ENCODE peak calls at places on chromosomes 12 and 14, in ten cellular contexts. One of them, this sample, is unnamed. For H3K4me1, the result is how much of the 10 kb centered on the place peaks cover.

GRCh38 chr12:69630191-69630590 is 19.5 kb upstream of the LRRC10 start:
- DNase-seq in adrenal gland: no peak
- DNase-seq in A549: peak
- DNase-seq in right cardiac atrium: no peak
- DNase-seq in heart left ventricle: no peak
- DNase-seq in lower lobe of right lung: no peak
- DNase-seq in CD8-positive, alpha-beta memory T cell: no peak
- DNase-seq in right lobe of liver: no peak
- DNase-seq in lung: no peak
- DNase-seq in neural progenitor cell: no peak
- DNase-seq in this sample: no peak

GRCh38 chr14:53055003-53055402 is 98.1 kb downstream of the DDHD1 start:
- DNase-seq in adrenal gland: no peak
- DNase-seq in A549: peak
- DNase-seq in right cardiac atrium: no peak
- DNase-seq in heart left ventricle: no peak
- DNase-seq in lower lobe of right lung: no peak
- DNase-seq in CD8-positive, alpha-beta memory T cell: peak
- DNase-seq in right lobe of liver: no peak
- DNase-seq in lung: no peak
- DNase-seq in neural progenitor cell: peak
- DNase-seq in this sample: no peak

GRCh38 chr14:23428686-23429495 is 6.6 kb downstream of the MYH7 start:
- DNase-seq in adrenal gland: no peak
- DNase-seq in A549: no peak
- DNase-seq in right cardiac atrium: no peak
- DNase-seq in heart left ventricle: peak
- DNase-seq in lower lobe of right lung: no peak
- DNase-seq in CD8-positive, alpha-beta memory T cell: no peak
- DNase-seq in right lobe of liver: no peak
- DNase-seq in lung: no peak
- DNase-seq in neural progenitor cell: no peak
- DNase-seq in this sample: no peak

GRCh38 chr14:54603362-54603761 is 36.4 kb downstream of the SAMD4A start:
- DNase-seq in adrenal gland: no peak
- DNase-seq in A549: no peak
- DNase-seq in right cardiac atrium: no peak
- DNase-seq in heart left ventricle: no peak
- DNase-seq in lower lobe of right lung: no peak
- DNase-seq in CD8-positive, alpha-beta memory T cell: no peak
- DNase-seq in right lobe of liver: no peak
- DNase-seq in lung: no peak
- DNase-seq in neural progenitor cell: no peak
- DNase-seq in this sample: no peak

GRCh38 chr14:61466249-61466904 is 145.0 kb downstream of the PRKCH start:
- DNase-seq in adrenal gland: peak
- DNase-seq in A549: peak
- DNase-seq in right cardiac atrium: peak
- DNase-seq in heart left ventricle: peak
- DNase-seq in lower lobe of right lung: no peak
- DNase-seq in CD8-positive, alpha-beta memory T cell: no peak
- DNase-seq in right lobe of liver: no peak
- DNase-seq in lung: peak
- DNase-seq in neural progenitor cell: peak
- DNase-seq in this sample: peak

GRCh38 chr12:45379261-45379660 is 163.4 kb downstream of the ANO6 start:
- DNase-seq in adrenal gland: no peak
- DNase-seq in A549: peak
- DNase-seq in right cardiac atrium: no peak
- DNase-seq in heart left ventricle: no peak
- DNase-seq in lower lobe of right lung: no peak
- DNase-seq in CD8-positive, alpha-beta memory T cell: no peak
- DNase-seq in right lobe of liver: no peak
- DNase-seq in lung: no peak
- DNase-seq in neural progenitor cell: no peak
- DNase-seq in this sample: no peak

GRCh38 chr14:23548351-23549318 is 2.9 kb downstream of the ZFHX2 start:
- DNase-seq in adrenal gland: no peak
- DNase-seq in A549: no peak
- DNase-seq in right cardiac atrium: no peak
- DNase-seq in heart left ventricle: no peak
- DNase-seq in lower lobe of right lung: no peak
- DNase-seq in CD8-positive, alpha-beta memory T cell: no peak
- DNase-seq in right lobe of liver: no peak
- DNase-seq in lung: no peak
- DNase-seq in neural progenitor cell: peak
- DNase-seq in this sample: no peak

GRCh38 chr12:53298154-53298553 is 1.3 kb upstream of the MYG1 start:
- DNase-seq in adrenal gland: no peak
- DNase-seq in A549: no peak
- DNase-seq in right cardiac atrium: no peak
- DNase-seq in heart left ventricle: no peak
- DNase-seq in lower lobe of right lung: no peak
- DNase-seq in CD8-positive, alpha-beta memory T cell: no peak
- DNase-seq in right lobe of liver: no peak
- DNase-seq in lung: no peak
- DNase-seq in neural progenitor cell: no peak
- DNase-seq in this sample: no peak

GRCh38 chr12:58413794-58414193 is 472.4 kb downstream of the ATP23 start:
- DNase-seq in adrenal gland: no peak
- DNase-seq in A549: peak
- DNase-seq in right cardiac atrium: no peak
- DNase-seq in heart left ventricle: no peak
- DNase-seq in lower lobe of right lung: no peak
- DNase-seq in CD8-positive, alpha-beta memory T cell: no peak
- DNase-seq in right lobe of liver: no peak
- DNase-seq in lung: no peak
- DNase-seq in neural progenitor cell: no peak
- DNase-seq in this sample: no peak

GRCh38 chr14:20809917-20810316 is 7.3 kb upstream of the RNASE1 start:
- DNase-seq in adrenal gland: no peak
- DNase-seq in A549: no peak
- DNase-seq in right cardiac atrium: no peak
- DNase-seq in heart left ventricle: no peak
- DNase-seq in lower lobe of right lung: no peak
- DNase-seq in CD8-positive, alpha-beta memory T cell: no peak
- DNase-seq in right lobe of liver: no peak
- DNase-seq in lung: no peak
- DNase-seq in neural progenitor cell: no peak
- DNase-seq in this sample: no peak

DNA sequence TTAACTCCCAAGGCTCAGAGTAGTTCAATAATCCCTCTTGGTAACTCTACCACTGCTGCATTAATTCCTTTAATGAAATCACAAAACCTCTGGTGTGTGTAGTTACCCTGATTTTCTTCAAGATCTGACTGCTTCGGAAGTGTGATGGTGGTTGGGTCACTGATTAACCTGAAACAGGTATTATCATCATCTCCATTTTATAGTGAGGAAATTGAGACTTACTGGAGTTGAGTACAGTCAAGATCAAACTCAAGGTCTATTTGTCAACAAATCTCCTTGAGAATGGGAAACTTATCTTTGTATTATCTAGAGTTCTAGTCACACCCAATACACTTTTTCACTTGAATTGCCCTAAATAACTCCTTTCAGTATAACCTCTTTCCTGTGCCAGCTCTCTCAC is 233.5 kb downstream of the BTG1 start:
- DNase-seq in adrenal gland: no peak
- DNase-seq in A549: no peak
- DNase-seq in right cardiac atrium: no peak
- DNase-seq in heart left ventricle: no peak
- DNase-seq in lower lobe of right lung: no peak
- DNase-seq in CD8-positive, alpha-beta memory T cell: no peak
- DNase-seq in right lobe of liver: no peak
- DNase-seq in lung: no peak
- DNase-seq in neural progenitor cell: no peak
- DNase-seq in this sample: no peak
- H3K4me1 ChIP-seq in adrenal gland: under half
- H3K4me1 ChIP-seq in A549: under half
- H3K4me1 ChIP-seq in right cardiac atrium: under half
- H3K4me1 ChIP-seq in heart left ventricle: under half
- H3K4me1 ChIP-seq in lower lobe of right lung: under half
- H3K4me1 ChIP-seq in CD8-positive, alpha-beta memory T cell: under half
- H3K4me1 ChIP-seq in right lobe of liver: under half
- H3K4me1 ChIP-seq in lung: under half
- H3K4me1 ChIP-seq in neural progenitor cell: under half
- H3K4me1 ChIP-seq in this sample: under half

GRCh38 chr12:14387472-14387871 is 22.0 kb downstream of the ATF7IP start:
- DNase-seq in adrenal gland: no peak
- DNase-seq in A549: no peak
- DNase-seq in right cardiac atrium: no peak
- DNase-seq in heart left ventricle: no peak
- DNase-seq in lower lobe of right lung: no peak
- DNase-seq in CD8-positive, alpha-beta memory T cell: no peak
- DNase-seq in right lobe of liver: no peak
- DNase-seq in lung: no peak
- DNase-seq in neural progenitor cell: no peak
- DNase-seq in this sample: no peak

GRCh38 chr12:14393736-14394135 is 28.3 kb downstream of the ATF7IP start:
- DNase-seq in adrenal gland: no peak
- DNase-seq in A549: no peak
- DNase-seq in right cardiac atrium: no peak
- DNase-seq in heart left ventricle: no peak
- DNase-seq in lower lobe of right lung: no peak
- DNase-seq in CD8-positive, alpha-beta memory T cell: no peak
- DNase-seq in right lobe of liver: no peak
- DNase-seq in lung: no peak
- DNase-seq in neural progenitor cell: no peak
- DNase-seq in this sample: no peak

GRCh38 chr12:14390885-14391530 is 25.5 kb downstream of the ATF7IP start:
- DNase-seq in adrenal gland: no peak
- DNase-seq in A549: no peak
- DNase-seq in right cardiac atrium: no peak
- DNase-seq in heart left ventricle: no peak
- DNase-seq in lower lobe of right lung: no peak
- DNase-seq in CD8-positive, alpha-beta memory T cell: peak
- DNase-seq in right lobe of liver: no peak
- DNase-seq in lung: no peak
- DNase-seq in neural progenitor cell: no peak
- DNase-seq in this sample: no peak

GRCh38 chr12:14394317-14395058 is 29.0 kb downstream of the ATF7IP start:
- DNase-seq in adrenal gland: peak
- DNase-seq in A549: peak
- DNase-seq in right cardiac atrium: no peak
- DNase-seq in heart left ventricle: no peak
- DNase-seq in lower lobe of right lung: no peak
- DNase-seq in CD8-positive, alpha-beta memory T cell: peak
- DNase-seq in right lobe of liver: no peak
- DNase-seq in lung: no peak
- DNase-seq in neural progenitor cell: peak
- DNase-seq in this sample: no peak

DNA sequence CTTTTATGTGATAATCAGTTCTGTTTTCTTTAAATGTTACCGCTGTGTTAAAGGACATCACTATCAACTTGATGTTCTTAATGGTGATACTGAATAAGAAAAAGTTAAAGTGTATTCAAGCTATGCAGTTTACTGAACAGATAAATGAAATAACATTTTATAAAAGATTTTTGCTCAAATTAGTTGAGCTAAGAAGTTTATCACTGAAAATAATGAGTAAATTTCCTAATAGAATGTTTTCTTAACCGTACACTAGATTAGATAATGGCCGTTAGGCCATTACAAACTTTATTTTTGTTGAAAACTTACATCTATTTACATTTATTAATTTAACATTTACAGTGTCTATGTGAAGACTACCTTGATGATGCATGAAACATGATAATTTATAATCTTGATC is 25.0 kb downstream of the ATF7IP start:
- DNase-seq in adrenal gland: no peak
- DNase-seq in A549: no peak
- DNase-seq in right cardiac atrium: no peak
- DNase-seq in heart left ventricle: no peak
- DNase-seq in lower lobe of right lung: no peak
- DNase-seq in CD8-positive, alpha-beta memory T cell: no peak
- DNase-seq in right lobe of liver: no peak
- DNase-seq in lung: no peak
- DNase-seq in neural progenitor cell: no peak
- DNase-seq in this sample: no peak
- H3K4me3 ChIP-seq in adrenal gland: no peak
- H3K4me3 ChIP-seq in A549: no peak
- H3K4me3 ChIP-seq in right cardiac atrium: no peak
- H3K4me3 ChIP-seq in heart left ventricle: no peak
- H3K4me3 ChIP-seq in lower lobe of right lung: no peak
- H3K4me3 ChIP-seq in CD8-positive, alpha-beta memory T cell: no peak
- H3K4me3 ChIP-seq in right lobe of liver: no peak
- H3K4me3 ChIP-seq in lung: no peak
- H3K4me3 ChIP-seq in neural progenitor cell: no peak
- H3K4me3 ChIP-seq in this sample: no peak

GRCh38 chr12:11810962-11811361 is 161.5 kb downstream of the ETV6 start:
- DNase-seq in adrenal gland: no peak
- DNase-seq in A549: no peak
- DNase-seq in right cardiac atrium: no peak
- DNase-seq in heart left ventricle: no peak
- DNase-seq in lower lobe of right lung: no peak
- DNase-seq in CD8-positive, alpha-beta memory T cell: no peak
- DNase-seq in right lobe of liver: no peak
- DNase-seq in lung: no peak
- DNase-seq in neural progenitor cell: no peak
- DNase-seq in this sample: no peak

GRCh38 chr12:11813422-11813813 is 163.9 kb downstream of the ETV6 start:
- DNase-seq in adrenal gland: no peak
- DNase-seq in A549: no peak
- DNase-seq in right cardiac atrium: no peak
- DNase-seq in heart left ventricle: no peak
- DNase-seq in lower lobe of right lung: no peak
- DNase-seq in CD8-positive, alpha-beta memory T cell: no peak
- DNase-seq in right lobe of liver: no peak
- DNase-seq in lung: no peak
- DNase-seq in neural progenitor cell: peak
- DNase-seq in this sample: no peak

GRCh38 chr12:11814362-11814761 is 164.9 kb downstream of the ETV6 start:
- DNase-seq in adrenal gland: peak
- DNase-seq in A549: no peak
- DNase-seq in right cardiac atrium: no peak
- DNase-seq in heart left ventricle: no peak
- DNase-seq in lower lobe of right lung: no peak
- DNase-seq in CD8-positive, alpha-beta memory T cell: no peak
- DNase-seq in right lobe of liver: no peak
- DNase-seq in lung: no peak
- DNase-seq in neural progenitor cell: no peak
- DNase-seq in this sample: no peak

GRCh38 chr12:11815397-11815796 is 165.9 kb downstream of the ETV6 start:
- DNase-seq in adrenal gland: no peak
- DNase-seq in A549: no peak
- DNase-seq in right cardiac atrium: no peak
- DNase-seq in heart left ventricle: no peak
- DNase-seq in lower lobe of right lung: no peak
- DNase-seq in CD8-positive, alpha-beta memory T cell: no peak
- DNase-seq in right lobe of liver: no peak
- DNase-seq in lung: no peak
- DNase-seq in neural progenitor cell: no peak
- DNase-seq in this sample: no peak

GRCh38 chr12:11812558-11813421 is 163.3 kb downstream of the ETV6 start:
- DNase-seq in adrenal gland: peak
- DNase-seq in A549: no peak
- DNase-seq in right cardiac atrium: peak
- DNase-seq in heart left ventricle: peak
- DNase-seq in lower lobe of right lung: no peak
- DNase-seq in CD8-positive, alpha-beta memory T cell: no peak
- DNase-seq in right lobe of liver: no peak
- DNase-seq in lung: no peak
- DNase-seq in neural progenitor cell: peak
- DNase-seq in this sample: peak
- H3K4me1 ChIP-seq in adrenal gland: under half
- H3K4me1 ChIP-seq in A549: under half
- H3K4me1 ChIP-seq in right cardiac atrium: under half
- H3K4me1 ChIP-seq in heart left ventricle: half or more
- H3K4me1 ChIP-seq in lower lobe of right lung: under half
- H3K4me1 ChIP-seq in CD8-positive, alpha-beta memory T cell: under half
- H3K4me1 ChIP-seq in right lobe of liver: under half
- H3K4me1 ChIP-seq in lung: under half
- H3K4me1 ChIP-seq in neural progenitor cell: under half
- H3K4me1 ChIP-seq in this sample: half or more

GRCh38 chr12:50271724-50272247 is 11.5 kb downstream of the LIMA1 start:
- DNase-seq in adrenal gland: no peak
- DNase-seq in A549: no peak
- DNase-seq in right cardiac atrium: no peak
- DNase-seq in heart left ventricle: no peak
- DNase-seq in lower lobe of right lung: no peak
- DNase-seq in CD8-positive, alpha-beta memory T cell: no peak
- DNase-seq in right lobe of liver: no peak
- DNase-seq in lung: no peak
- DNase-seq in neural progenitor cell: no peak
- DNase-seq in this sample: no peak
- H3K4me3 ChIP-seq in adrenal gland: no peak
- H3K4me3 ChIP-seq in A549: no peak
- H3K4me3 ChIP-seq in right cardiac atrium: peak
- H3K4me3 ChIP-seq in heart left ventricle: peak
- H3K4me3 ChIP-seq in lower lobe of right lung: peak
- H3K4me3 ChIP-seq in CD8-positive, alpha-beta memory T cell: no peak
- H3K4me3 ChIP-seq in right lobe of liver: peak
- H3K4me3 ChIP-seq in lung: no peak
- H3K4me3 ChIP-seq in neural progenitor cell: no peak
- H3K4me3 ChIP-seq in this sample: peak

This sample was measured in tibial artery.